ENCODE peak calls at places on chromosomes 6 and 20, in eight cellular contexts. U is memory B cell; B is sigmoid colon; F is CD4-positive, alpha-beta memory T cell; T is EL; A is ACHN; Q is EH; M is progenitor cell of endocrine pancreas. K is an unnamed sample.

GRCh38 chr6:136782021-136782770 is 10.1 kb downstream of the MAP3K5 start:
- DNase-seq in U (no peak), B (no peak), F (no peak), T (peak), A (peak), Q (peak), M (no peak), K (no peak)

GRCh38 chr20:58102744-58103516 is 125.5 kb downstream of the ANKRD60 start:
- DNase-seq in U (no peak), B (no peak), F (no peak), T (peak), A (no peak), Q (no peak), M (no peak), K (no peak)

GRCh38 chr6:33787954-33788693 is 806 bp downstream of the LEMD2 start:
- DNase-seq in U (peak), B (peak), F (peak), T (peak), A (peak), Q (peak), M (no peak), K (peak)

GRCh38 chr6:145235207-145235606 is 500.1 kb downstream of the EPM2A start:
- DNase-seq in U (no peak), B (no peak), F (no peak), T (no peak), A (no peak), Q (peak), M (no peak), K (no peak)

GRCh38 chr20:59667131-59667530 is 62.8 kb downstream of the PHACTR3 start:
- DNase-seq in U (no peak), B (no peak), F (no peak), T (no peak), A (no peak), Q (no peak), M (no peak), K (no peak)

GRCh38 chr6:50602191-50602810 is 111.0 kb upstream of the TFAP2D start:
- DNase-seq in U (peak), B (no peak), F (no peak), T (peak), A (peak), Q (peak), M (no peak), K (no peak)

GRCh38 chr6:161813156-161813555 is 539.3 kb upstream of the AGPAT4 start:
- DNase-seq in U (no peak), B (no peak), F (no peak), T (no peak), A (no peak), Q (no peak), M (no peak), K (no peak)

GRCh38 chr6:134729590-134729989 is 220.3 kb downstream of the ALDH8A1 start:
- DNase-seq in U (no peak), B (no peak), F (no peak), T (no peak), A (no peak), Q (peak), M (no peak), K (no peak)

GRCh38 chr6:50030350-50030749 is 8.6 kb upstream of the DEFB110 start:
- DNase-seq in U (no peak), B (no peak), F (no peak), T (no peak), A (no peak), Q (no peak), M (no peak), K (no peak)

GRCh38 chr6:162917506-162917905 is 189.7 kb downstream of the PACRG start:
- DNase-seq in U (no peak), B (no peak), F (no peak), T (peak), A (no peak), Q (peak), M (no peak), K (no peak)

GRCh38 chr6:73739097-73739496 is 43.1 kb downstream of the CD109 start:
- DNase-seq in U (peak), B (no peak), F (peak), T (peak), A (peak), Q (peak), M (no peak), K (no peak)

GRCh38 chr20:13312300-13312699 is 91.2 kb downstream of the ISM1 start:
- DNase-seq in U (no peak), B (no peak), F (no peak), T (no peak), A (no peak), Q (no peak), M (no peak), K (no peak)

K was measured in activated B cell treated with CpG ODN at 0.5 μM for 24 hours.